ENCODE peak calls at places on chromosomes 4 and X, in ten cellular contexts. H, F, Z, W, L, R, K, Y, A and P are unnamed samples.

GRCh38 chr4:150464523-150464922 is 117.4 kb upstream of the MAB21L2 start:
- DNase-seq in Y (no peak), L (no peak), K (no peak), R (no peak), F (no peak), A (no peak), Z (no peak), W (no peak), H (no peak), P (no peak)

GRCh38 chrX:2226182-2226581 is 274.6 kb downstream of the DHRSX start:
- DNase-seq in F (no peak), A (no peak), R (no peak), Z (no peak), H (no peak), L (no peak), Y (no peak), K (no peak), W (no peak), P (no peak)

GRCh38 chrX:12383196-12383595 is 244.9 kb downstream of the FRMPD4 start:
- DNase-seq in Z (no peak), A (no peak), F (no peak), H (no peak), W (peak), K (no peak), Y (no peak), L (peak), R (no peak), P (no peak)

GRCh38 chr4:98838977-98839618 is 89.8 kb downstream of the EIF4E start:
- DNase-seq in F (no peak), Y (peak), K (no peak), L (no peak), R (no peak), W (no peak), Z (no peak), H (no peak), A (no peak), P (no peak)

GRCh38 chrX:118595501-118596042 is 100.0 kb downstream of the DOCK11 start:
- DNase-seq in W (no peak), Y (no peak), L (no peak), K (no peak), F (no peak), H (no peak), Z (no peak), R (no peak), A (no peak), P (no peak)

GRCh38 chr4:181957088-181957487 is 286.1 kb upstream of the TENM3 start:
- DNase-seq in L (no peak), F (no peak), W (no peak), Y (peak), Z (no peak), R (no peak), A (no peak), H (no peak), K (no peak), P (no peak)

GRCh38 chr4:89572224-89572858 is 264.6 kb downstream of the SNCA start:
- DNase-seq in H (no peak), L (no peak), Z (no peak), K (no peak), F (no peak), R (no peak), A (no peak), W (peak), Y (peak), P (no peak)

GRCh38 chr4:34721835-34722234 is 1522.5 kb downstream of the ARAP2 start:
- DNase-seq in H (no peak), L (no peak), F (no peak), Z (no peak), W (no peak), R (no peak), A (no peak), Y (peak), K (no peak), P (no peak)

GRCh38 chr4:68373513-68373912 is 23.6 kb upstream of the YTHDC1 start:
- DNase-seq in W (peak), K (peak), A (peak), Y (peak), F (peak), H (peak), Z (peak), L (peak), R (peak), P (no peak)

GRCh38 chr4:52600275-52600674 is 58.8 kb downstream of the USP46 start:
- DNase-seq in Z (no peak), A (no peak), Y (no peak), F (no peak), H (no peak), L (no peak), K (no peak), W (no peak), R (no peak), P (no peak)

GRCh38 chr4:52914051-52914605 is 52.0 kb downstream of the RASL11B start:
- DNase-seq in K (no peak), W (no peak), H (no peak), Y (peak), F (no peak), L (no peak), R (no peak), A (no peak), Z (peak), P (no peak)

GRCh38 chr4:88320780-88321373 is 36.5 kb upstream of the PPM1K start:
- DNase-seq in Z (peak), K (no peak), F (peak), A (peak), L (no peak), Y (no peak), R (no peak), H (no peak), W (peak), P (peak)

GRCh38 chr4:27760176-27760575 is 899.5 kb downstream of the STIM2 start:
- DNase-seq in R (no peak), W (no peak), F (no peak), K (no peak), A (no peak), Y (no peak), Z (no peak), H (no peak), L (no peak), P (no peak)

GRCh38 chr4:12723849-12724447 is 760.2 kb downstream of the RAB28 start:
- DNase-seq in H (no peak), R (no peak), F (no peak), L (peak), A (no peak), Y (peak), W (peak), K (no peak), Z (no peak), P (no peak)

GRCh38 chr4:89829470-89830138 is 7.4 kb downstream of the SNCA start:
- DNase-seq in Y (peak), W (no peak), K (no peak), H (no peak), A (peak), Z (peak), F (peak), R (no peak), L (no peak), P (peak)

GRCh38 chr4:67083496-67083895 is 461.8 kb downstream of the CENPC start:
- DNase-seq in L (no peak), R (no peak), Y (no peak), Z (no peak), F (no peak), W (peak), A (no peak), H (no peak), K (no peak), P (no peak)

GRCh38 chr4:25154594-25155265 is 5.5 kb downstream of the SEPSECS start:
- DNase-seq in L (no peak), R (no peak), Y (no peak), W (no peak), A (no peak), K (no peak), H (no peak), F (no peak), Z (no peak), P (no peak)

GRCh38 chr4:125317526-125317880 is 2.7 kb downstream of the FAT4 start:
- DNase-seq in H (peak), R (peak), Y (peak), L (peak), Z (no peak), K (peak), F (peak), A (no peak), W (peak), P (no peak)

GRCh38 chr4:23788460-23788859 is 101.4 kb downstream of the PPARGC1A start:
- DNase-seq in Z (peak), F (no peak), H (no peak), R (no peak), K (no peak), A (no peak), L (no peak), W (no peak), Y (peak), P (no peak)

GRCh38 chr4:110586137-110586850 is 36.6 kb downstream of the PITX2 start:
- DNase-seq in H (no peak), Y (peak), L (no peak), F (peak), R (no peak), A (peak), K (no peak), Z (no peak), W (peak), P (no peak)

GRCh38 chr4:110587666-110588285 is 35.1 kb downstream of the PITX2 start:
- DNase-seq in Y (no peak), A (no peak), K (no peak), H (no peak), Z (no peak), L (peak), W (peak), F (no peak), R (no peak), P (no peak)

GRCh38 chr4:110589297-110589696 is 33.6 kb downstream of the PITX2 start:
- DNase-seq in K (no peak), H (no peak), F (no peak), W (no peak), Z (no peak), L (no peak), Y (no peak), R (no peak), A (no peak), P (no peak)
- TF ChIP-seq CTCF in K (peak), H (no peak), F (no peak), W (no peak), Z (no peak), L (no peak), Y (no peak), R (no peak), A (no peak), P (no peak)

GRCh38 chrX:72305286-72306084 is at the start of gene CITED1:
- DNase-seq in L (peak), Z (no peak), R (no peak), K (no peak), A (no peak), H (peak), Y (no peak), W (peak), F (no peak), P (no peak)
- TF ChIP-seq CTCF in L (no peak), Z (no peak), R (no peak), K (no peak), A (no peak), H (no peak), Y (no peak), W (no peak), F (no peak), P (no peak)

DNA sequence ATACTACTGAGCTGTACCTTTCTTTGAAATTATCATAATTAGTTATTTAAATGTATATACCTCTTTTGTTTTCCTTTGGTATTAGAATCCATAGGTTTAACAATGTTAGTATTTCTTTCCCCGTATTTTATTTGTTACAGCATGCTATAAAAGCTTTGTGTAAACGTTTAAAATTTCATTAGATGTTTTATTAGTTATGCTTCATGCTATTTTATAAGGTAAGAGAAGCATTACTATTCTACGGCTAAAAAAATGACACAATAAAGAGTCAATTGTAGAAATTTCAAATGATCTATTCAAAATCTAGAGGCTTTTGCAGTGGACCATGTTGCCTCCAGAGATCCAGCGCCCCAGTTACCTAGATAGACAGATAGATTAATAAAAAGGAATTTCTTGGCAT is 1203.3 kb upstream of the IGFBP7 start:
- DNase-seq in W (no peak), R (no peak), F (no peak), L (no peak), H (no peak), Z (no peak), Y (no peak), A (no peak), K (no peak), P (no peak)
- TF ChIP-seq CTCF in W (no peak), R (no peak), F (no peak), L (no peak), H (no peak), Z (no peak), Y (no peak), A (no peak), K (no peak), P (no peak)

GRCh38 chr4:184046148-184046547 is 141.0 kb downstream of the STOX2 start:
- DNase-seq in K (no peak), Y (no peak), W (no peak), H (no peak), A (no peak), L (no peak), R (no peak), F (no peak), Z (no peak), P (no peak)
- TF ChIP-seq CTCF in K (no peak), Y (no peak), W (no peak), H (no peak), A (no peak), L (no peak), R (no peak), F (no peak), Z (no peak), P (no peak)

DNA sequence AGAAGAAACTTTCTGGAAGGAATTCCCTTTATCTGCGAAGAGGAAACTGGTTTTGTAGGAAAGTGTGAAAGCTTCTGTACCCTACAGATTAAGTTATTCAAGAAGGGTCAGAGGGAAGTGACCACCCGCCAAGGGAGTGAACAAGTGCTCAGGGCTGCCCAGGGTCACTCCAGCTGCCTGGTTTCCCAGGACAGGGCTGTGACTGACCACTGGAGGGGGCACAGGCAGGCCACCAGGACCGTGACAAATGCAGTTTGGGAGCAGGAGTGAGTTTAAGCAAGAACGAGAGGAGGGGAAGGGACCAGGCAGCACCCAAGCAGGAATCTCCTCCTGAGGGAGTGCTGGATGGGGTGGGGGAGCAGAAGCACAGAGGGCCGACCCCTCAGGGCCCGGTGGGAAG is 34.2 kb downstream of the ZFYVE28 start:
- DNase-seq in F (no peak), H (no peak), A (no peak), Y (no peak), L (no peak), Z (no peak), R (no peak), K (no peak), W (no peak), P (no peak)
- TF ChIP-seq CTCF in F (no peak), H (no peak), A (no peak), Y (no peak), L (no peak), Z (no peak), R (no peak), K (no peak), W (peak), P (no peak)

DNA sequence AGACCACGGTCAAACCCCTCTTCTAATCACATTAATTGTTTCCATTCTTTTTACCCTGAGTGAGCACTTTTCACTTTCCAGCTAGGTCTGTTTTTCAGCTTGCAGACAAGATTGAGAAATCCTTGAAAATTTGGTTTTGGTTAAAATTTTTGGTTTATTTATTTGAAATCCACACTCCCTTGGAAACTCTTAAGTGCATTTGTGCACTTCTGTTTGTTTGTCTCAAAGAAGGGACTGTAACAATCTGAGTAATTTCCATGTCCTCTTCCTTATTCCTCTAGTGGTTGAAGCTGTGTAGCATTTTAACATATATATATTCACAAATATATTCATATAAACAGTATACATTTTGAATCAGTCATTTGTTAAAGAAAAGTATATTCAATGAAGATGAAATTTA is 333.3 kb downstream of the ANK2 start:
- DNase-seq in W (no peak), A (no peak), K (no peak), F (no peak), Z (no peak), L (no peak), H (no peak), Y (no peak), R (no peak), P (no peak)
- TF ChIP-seq CTCF in W (no peak), A (no peak), K (no peak), F (no peak), Z (no peak), L (no peak), H (no peak), Y (no peak), R (no peak), P (no peak)